ENCODE peak calls at places on chromosome 6, in six cellular contexts. J is IMR-90, V is H9, Z is trophoblast cell, X is mesenchymal stem cell, P is neuronal stem cell. N is an unnamed sample.

GRCh38 chr6:151034825-151035781 is 169.6 kb downstream of the MTHFD1L start:
- DNase-seq in X (no peak), P (no peak), J (no peak), Z (no peak), V (no peak), N (no peak)

GRCh38 chr6:43491750-43492661 is 14.6 kb downstream of the TJAP1 start:
- DNase-seq in Z (no peak), X (no peak), P (no peak), V (no peak), J (peak), N (no peak)

GRCh38 chr6:1678966-1679690 is 69.4 kb downstream of the FOXC1 start:
- DNase-seq in Z (no peak), P (no peak), V (no peak), J (no peak), X (no peak), N (no peak)

GRCh38 chr6:128528241-128528640 is 7.8 kb upstream of the PTPRK start:
- DNase-seq in X (no peak), J (no peak), Z (no peak), P (no peak), V (no peak), N (no peak)

GRCh38 chr6:80179691-80180090 is 73.2 kb downstream of the BCKDHB start:
- DNase-seq in P (no peak), V (no peak), Z (no peak), J (peak), X (no peak), N (peak)

GRCh38 chr6:107658920-107659879 is 164.9 kb downstream of the SCML4 start:
- DNase-seq in J (peak), V (no peak), X (peak), P (no peak), Z (no peak), N (no peak)

GRCh38 chr6:44377484-44377883 is 10.0 kb upstream of the CDC5L start:
- DNase-seq in V (no peak), X (no peak), J (no peak), P (no peak), Z (no peak), N (no peak)

GRCh38 chr6:71404145-71404966 is 115.7 kb downstream of the OGFRL1 start:
- DNase-seq in V (no peak), X (peak), J (peak), P (no peak), Z (peak), N (peak)

GRCh38 chr6:43949451-43950110 is 177.7 kb downstream of the MRPL14 start:
- DNase-seq in J (no peak), Z (no peak), P (no peak), X (peak), V (peak), N (no peak)

GRCh38 chr6:97677626-97678025 is 394.6 kb upstream of the MMS22L start:
- DNase-seq in P (no peak), V (no peak), J (no peak), Z (no peak), X (no peak), N (no peak)

GRCh38 chr6:106547053-106547414 is 82.3 kb downstream of the RTN4IP1 start:
- DNase-seq in P (no peak), J (no peak), V (no peak), X (no peak), Z (peak), N (no peak)

GRCh38 chr6:8080338-8081151 is 16.4 kb upstream of the BLOC1S5 start:
- DNase-seq in Z (peak), P (no peak), X (peak), J (peak), V (no peak), N (no peak)

GRCh38 chr6:40848038-40848437 is 191.0 kb downstream of the UNC5CL start:
- DNase-seq in P (no peak), Z (no peak), X (peak), V (no peak), J (peak), N (no peak)

GRCh38 chr6:111628117-111628866 is 22.6 kb upstream of the TRAF3IP2 start:
- DNase-seq in X (no peak), V (no peak), J (no peak), P (no peak), Z (no peak), N (no peak)

GRCh38 chr6:20115269-20116005 is 96.8 kb downstream of the MBOAT1 start:
- DNase-seq in Z (no peak), X (no peak), P (no peak), J (no peak), V (no peak), N (no peak)

GRCh38 chr6:40822619-40823018 is 216.4 kb downstream of the UNC5CL start:
- DNase-seq in P (no peak), V (no peak), X (peak), J (no peak), Z (no peak), N (no peak)

GRCh38 chr6:50716887-50717509 is 3.7 kb downstream of the TFAP2D start:
- DNase-seq in P (no peak), X (no peak), Z (no peak), V (no peak), J (no peak), N (no peak)

GRCh38 chr6:149060300-149060984 is 257.1 kb upstream of the TAB2 start:
- DNase-seq in V (no peak), Z (peak), J (peak), P (no peak), X (peak), N (no peak)

GRCh38 chr6:51303313-51303712 is 484.6 kb downstream of the TFAP2B start:
- DNase-seq in J (no peak), P (no peak), V (no peak), Z (no peak), X (no peak), N (no peak)

GRCh38 chr6:167811689-167812487 is 14.8 kb upstream of the AFDN start:
- DNase-seq in J (no peak), X (peak), V (no peak), P (no peak), Z (no peak), N (no peak)

GRCh38 chr6:142692942-142693341 is 252.0 kb downstream of the HIVEP2 start:
- DNase-seq in Z (peak), J (peak), X (peak), V (peak), P (peak), N (peak)

GRCh38 chr6:30555428-30556005 is 772 bp downstream of the GNL1 start:
- DNase-seq in J (peak), X (peak), Z (peak), V (peak), P (no peak), N (peak)

GRCh38 chr6:127243501-127243900 is 23.2 kb upstream of the RNF146 start:
- DNase-seq in V (no peak), J (no peak), Z (no peak), X (no peak), P (no peak), N (no peak)

GRCh38 chr6:75431379-75431778 is 62.2 kb downstream of the FILIP1 start:
- DNase-seq in Z (no peak), X (peak), J (peak), V (no peak), P (no peak), N (no peak)

GRCh38 chr6:131545317-131545716 is 27.7 kb upstream of the ARG1 start:
- DNase-seq in V (no peak), Z (no peak), P (no peak), X (no peak), J (no peak), N (no peak)

GRCh38 chr6:158501638-158502592 is 58.0 kb upstream of the TMEM181 start:
- DNase-seq in V (peak), X (no peak), Z (no peak), P (no peak), J (no peak), N (no peak)

GRCh38 chr6:158503222-158503621 is 56.7 kb upstream of the TMEM181 start:
- DNase-seq in X (no peak), Z (no peak), V (peak), P (no peak), J (no peak), N (no peak)

GRCh38 chr6:158500016-158500735 is 59.7 kb upstream of the TMEM181 start:
- DNase-seq in P (no peak), V (no peak), Z (no peak), X (peak), J (peak), N (peak)

GRCh38 chr6:158503846-158504245 is 56.0 kb upstream of the TMEM181 start:
- DNase-seq in P (no peak), Z (no peak), J (no peak), V (peak), X (no peak), N (no peak)

DNA sequence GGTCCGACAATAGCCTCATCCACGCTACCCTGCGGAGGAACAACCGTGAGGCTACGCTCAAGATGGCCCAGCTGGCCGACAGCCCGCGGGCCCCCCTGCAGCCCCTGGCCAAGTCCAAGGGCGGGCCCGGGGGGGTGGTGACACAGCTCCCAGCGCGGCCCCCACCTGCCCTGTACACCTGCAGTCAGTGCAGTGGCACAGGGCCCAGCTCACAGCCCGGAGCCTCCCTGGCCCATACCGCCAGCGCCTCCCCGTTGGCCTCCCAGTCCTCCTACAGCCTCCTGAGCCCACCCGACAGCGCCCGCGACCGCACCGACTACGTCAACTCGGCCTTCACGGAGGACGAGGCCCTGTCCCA is 57.3 kb upstream of the TMEM181 start:
- DNase-seq in Z (no peak), P (no peak), X (no peak), J (no peak), V (peak), N (no peak)
- H2BK5ac ChIP-seq in Z (no peak), P (no peak), X (no peak), J (no peak), V (no peak), N (no peak)

DNA sequence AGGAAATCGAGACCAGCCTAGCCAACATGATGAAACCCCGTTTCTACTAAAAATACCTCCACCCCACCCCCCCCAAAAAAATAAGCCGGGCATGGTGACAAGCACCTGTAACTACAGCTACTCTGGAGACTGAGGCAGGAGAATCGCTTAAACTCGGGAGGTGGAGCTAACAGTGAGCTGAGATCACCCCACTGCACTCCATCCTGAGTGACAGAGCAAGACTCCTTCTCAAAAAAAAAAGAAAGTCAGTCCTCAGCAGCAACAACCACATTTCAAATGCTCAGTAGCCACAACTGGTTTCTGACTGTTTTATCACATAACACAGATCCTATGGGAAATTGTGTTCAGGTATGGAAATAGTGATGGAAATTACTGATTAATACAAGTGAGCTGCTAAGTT is 135.4 kb downstream of the HFE start:
- DNase-seq in J (no peak), Z (no peak), V (no peak), X (no peak), P (no peak), N (peak)
- H2BK5ac ChIP-seq in J (peak), Z (no peak), V (no peak), X (no peak), P (no peak), N (no peak)

GRCh38 chr6:13668291-13668928 is 43.2 kb downstream of the RANBP9 start:
- DNase-seq in X (no peak), Z (no peak), V (no peak), P (no peak), J (no peak), N (peak)
- H2BK5ac ChIP-seq in X (no peak), Z (no peak), V (no peak), P (no peak), J (no peak), N (no peak)

GRCh38 chr6:45812937-45813336 is 202.7 kb downstream of the CLIC5 start:
- DNase-seq in P (peak), J (peak), Z (no peak), X (no peak), V (no peak), N (no peak)
- H2BK5ac ChIP-seq in P (no peak), J (no peak), Z (no peak), X (no peak), V (no peak), N (no peak)

GRCh38 chr6:34131326-34132081 is 14.4 kb downstream of the GRM4 start:
- DNase-seq in V (peak), P (no peak), Z (no peak), X (no peak), J (no peak), N (peak)

GRCh38 chr6:34132486-34133185 is 13.3 kb downstream of the GRM4 start:
- DNase-seq in Z (peak), X (peak), V (peak), J (peak), P (peak), N (peak)

GRCh38 chr6:34130870-34131269 is 15.0 kb downstream of the GRM4 start:
- DNase-seq in X (no peak), P (no peak), V (no peak), J (no peak), Z (no peak), N (peak)

GRCh38 chr6:34129753-34130152 is 16.1 kb downstream of the GRM4 start:
- DNase-seq in J (no peak), X (no peak), P (no peak), V (peak), Z (no peak), N (peak)

GRCh38 chr6:34132082-34132357 is 13.9 kb downstream of the GRM4 start:
- DNase-seq in P (no peak), V (peak), J (no peak), Z (no peak), X (no peak), N (peak)
- H2BK5ac ChIP-seq in P (no peak), V (no peak), J (no peak), Z (no peak), X (no peak), N (no peak)

GRCh38 chr6:89084954-89085353 is 4.4 kb downstream of the PNRC1 start:
- DNase-seq in X (peak), Z (no peak), V (peak), P (no peak), J (peak), N (peak)
- H2BK5ac ChIP-seq in X (no peak), Z (no peak), V (no peak), P (no peak), J (no peak), N (no peak)

GRCh38 chr6:33772902-33773472 is 15.9 kb downstream of the LEMD2 start:
- DNase-seq in Z (no peak), P (no peak), J (no peak), X (no peak), V (no peak), N (no peak)
- H2BK5ac ChIP-seq in Z (no peak), P (no peak), J (peak), X (no peak), V (no peak), N (no peak)

GRCh38 chr6:2767327-2767985 is 2.3 kb downstream of the WRNIP1 start:
- DNase-seq in J (no peak), X (no peak), Z (no peak), V (no peak), P (no peak), N (no peak)

GRCh38 chr6:2765896-2766766 is 938 bp downstream of the WRNIP1 start:
- DNase-seq in P (peak), Z (peak), J (peak), V (no peak), X (peak), N (peak)

GRCh38 chr6:2765166-2765895 is at the start of gene WRNIP1:
- DNase-seq in P (peak), X (peak), J (peak), Z (peak), V (peak), N (peak)

GRCh38 chr6:2768125-2768524 is 2.9 kb downstream of the WRNIP1 start:
- DNase-seq in Z (no peak), X (no peak), P (no peak), J (no peak), V (no peak), N (no peak)

GRCh38 chr6:2766767-2767314 is 1.6 kb downstream of the WRNIP1 start:
- DNase-seq in X (peak), V (no peak), J (peak), Z (peak), P (no peak), N (no peak)
- H2BK5ac ChIP-seq in X (no peak), V (no peak), J (peak), Z (no peak), P (no peak), N (no peak)

GRCh38 chr6:165843568-165844113 is 180.6 kb upstream of the PDE10A start:
- DNase-seq in P (no peak), V (no peak), Z (no peak), J (no peak), X (no peak), N (no peak)

GRCh38 chr6:165845488-165845887 is 182.4 kb upstream of the PDE10A start:
- DNase-seq in Z (no peak), P (no peak), V (no peak), J (peak), X (peak), N (no peak)

GRCh38 chr6:165844801-165845364 is 181.8 kb upstream of the PDE10A start:
- DNase-seq in J (no peak), X (no peak), Z (no peak), V (no peak), P (no peak), N (no peak)

GRCh38 chr6:165843121-165843520 is 180.1 kb upstream of the PDE10A start:
- DNase-seq in V (peak), P (no peak), J (no peak), X (no peak), Z (no peak), N (no peak)

GRCh38 chr6:165844232-165844631 is 181.2 kb upstream of the PDE10A start:
- DNase-seq in P (no peak), Z (no peak), X (no peak), J (no peak), V (no peak), N (no peak)
- H2BK5ac ChIP-seq in P (no peak), Z (no peak), X (no peak), J (no peak), V (no peak), N (no peak)